ENCODE peak calls at places on chromosomes 1 and 21, in four cellular contexts. A is neuronal stem cell, S is IMR-90, P is GM23338. V is an unnamed sample. For H3K4me1, the result is how much of the 10 kb centered on the place peaks cover.

GRCh38 chr1:243505986-243506689 is 250.3 kb downstream of the SDCCAG8 start:
- DNase-seq in A (no peak), S (no peak), P (no peak), V (no peak)

GRCh38 chr21:36075171-36075570 is 5.3 kb downstream of the CBR1 start:
- DNase-seq in A (no peak), S (no peak), P (no peak), V (no peak)

GRCh38 chr1:91727763-91728162 is 158.2 kb downstream of the TGFBR3 start:
- DNase-seq in A (no peak), S (no peak), P (no peak), V (no peak)

GRCh38 chr21:14554948-14555347 is 8.8 kb upstream of the SAMSN1 start:
- DNase-seq in A (no peak), S (no peak), P (peak), V (no peak)

GRCh38 chr1:239363920-239364319 is 22.4 kb upstream of the CHRM3 start:
- DNase-seq in A (no peak), S (no peak), P (no peak), V (no peak)

GRCh38 chr1:43344267-43344666 is 6.6 kb downstream of the MPL start:
- DNase-seq in A (no peak), S (no peak), P (no peak), V (no peak)

GRCh38 chr1:963746-964525 is 2.3 kb upstream of the PLEKHN1 start:
- DNase-seq in A (no peak), S (no peak), P (no peak), V (no peak)

GRCh38 chr1:86155061-86155806 is 1.3 kb downstream of the COL24A1 start:
- DNase-seq in A (peak), S (no peak), P (peak), V (peak)

GRCh38 chr1:19430121-19431068 is 54.9 kb downstream of the CAPZB start:
- DNase-seq in A (no peak), S (peak), P (no peak), V (no peak)

GRCh38 chr1:107433635-107434378 is 293.0 kb downstream of the NTNG1 start:
- DNase-seq in A (no peak), S (no peak), P (no peak), V (no peak)

GRCh38 chr1:85611390-85611789 is 30.8 kb downstream of the CCN1 start:
- DNase-seq in A (no peak), S (peak), P (no peak), V (no peak)

GRCh38 chr1:236994450-236994849 is 9.8 kb downstream of the MT1HL1 start:
- DNase-seq in A (no peak), S (no peak), P (no peak), V (no peak)

GRCh38 chr1:30395631-30396030 is 327.8 kb downstream of the MATN1 start:
- DNase-seq in A (no peak), S (no peak), P (no peak), V (no peak)

GRCh38 chr21:44820851-44821250 is 3.0 kb upstream of the SUMO3 start:
- DNase-seq in A (no peak), S (peak), P (no peak), V (no peak)

GRCh38 chr1:226519135-226519534 is 29.4 kb upstream of the STUM start:
- DNase-seq in A (no peak), S (no peak), P (no peak), V (no peak)

GRCh38 chr1:32622806-32623694 is 27.3 kb downstream of the ZBTB8OS start:
- DNase-seq in A (no peak), S (no peak), P (no peak), V (no peak)

GRCh38 chr1:185562623-185563359 is 171.4 kb upstream of the HMCN1 start:
- DNase-seq in A (no peak), S (no peak), P (no peak), V (no peak)

GRCh38 chr1:101107496-101108115 is 82.0 kb upstream of the DPH5 start:
- DNase-seq in A (no peak), S (no peak), P (no peak), V (no peak)

GRCh38 chr1:165666152-165666551 is 32.2 kb downstream of the ALDH9A1 start:
- DNase-seq in A (no peak), S (peak), P (no peak), V (no peak)

GRCh38 chr1:236746785-236747184 is 48.3 kb upstream of the MTR start:
- DNase-seq in A (no peak), S (no peak), P (no peak), V (no peak)

GRCh38 chr1:2854151-2854550 is 52.7 kb upstream of the TTC34 start:
- DNase-seq in A (no peak), S (no peak), P (no peak), V (no peak)

GRCh38 chr1:63787875-63788274 is 14.1 kb downstream of the ROR1 start:
- DNase-seq in A (no peak), S (no peak), P (no peak), V (no peak)

DNA sequence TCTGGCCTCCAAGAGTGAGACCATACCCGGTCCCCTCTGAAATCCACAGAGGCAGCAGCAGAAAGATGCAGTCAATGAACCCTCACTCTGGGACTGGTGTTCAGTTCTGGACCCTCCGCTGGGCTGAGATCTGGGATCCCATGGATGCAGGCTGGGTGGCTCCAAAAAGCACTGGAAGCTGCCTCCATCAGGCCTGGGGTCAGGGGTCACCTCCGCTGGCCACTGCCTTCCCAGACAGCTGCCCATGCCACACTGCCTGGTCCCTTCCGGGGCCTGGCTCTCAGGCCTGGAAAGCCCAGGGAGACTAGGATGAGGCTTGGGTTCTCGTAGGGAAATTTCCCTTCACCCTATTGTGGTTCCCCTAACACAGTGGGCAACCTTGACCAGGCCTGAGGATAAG is 21.4 kb upstream of the PADI4 start:
- DNase-seq in A (no peak), S (no peak), P (no peak), V (no peak)
- H3K4me1 ChIP-seq in A (under half), S (under half), P (under half), V (under half)

DNA sequence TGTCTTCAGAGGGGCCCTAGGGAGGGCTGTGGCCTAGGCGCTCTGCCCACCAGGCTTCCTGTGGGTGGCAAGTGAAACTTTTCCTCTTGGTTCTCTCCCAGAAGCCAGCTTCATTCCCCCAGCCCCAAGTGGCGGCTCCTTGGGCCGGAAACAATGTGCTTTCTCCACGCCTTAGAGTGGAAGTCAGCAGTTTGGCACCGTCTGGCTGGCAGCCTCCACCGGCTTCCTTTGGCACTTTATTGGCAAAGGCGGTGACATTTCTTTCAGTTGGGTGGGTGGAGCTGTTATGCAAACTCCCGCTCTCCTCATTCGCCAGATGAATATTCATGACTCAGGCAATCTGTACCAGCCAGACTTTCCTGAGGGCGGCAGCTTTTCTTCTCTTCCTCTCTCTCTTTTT is 67.6 kb upstream of the POU3F1 start:
- DNase-seq in A (no peak), S (no peak), P (no peak), V (no peak)
- H3K4me3 ChIP-seq in A (no peak), S (no peak), P (no peak), V (no peak)

GRCh38 chr1:227947425-227947677 is 381 bp downstream of the WNT9A start:
- DNase-seq in A (no peak), S (no peak), P (no peak), V (no peak)
- H3K4me1 ChIP-seq in A (under half), S (under half), P (under half), V (under half)

GRCh38 chr1:149993764-149994163 is 16.8 kb downstream of the OTUD7B start:
- DNase-seq in A (no peak), S (no peak), P (no peak), V (no peak)

GRCh38 chr1:149995927-149996326 is 14.6 kb downstream of the OTUD7B start:
- DNase-seq in A (no peak), S (peak), P (peak), V (no peak)

GRCh38 chr1:150001415-150001814 is 9.1 kb downstream of the OTUD7B start:
- DNase-seq in A (no peak), S (no peak), P (no peak), V (no peak)

GRCh38 chr1:150002217-150002616 is 8.3 kb downstream of the OTUD7B start:
- DNase-seq in A (no peak), S (no peak), P (no peak), V (no peak)

GRCh38 chr1:149997585-149998262 is 12.8 kb downstream of the OTUD7B start:
- DNase-seq in A (no peak), S (no peak), P (no peak), V (peak)
- H3K4me3 ChIP-seq in A (no peak), S (no peak), P (no peak), V (no peak)

DNA sequence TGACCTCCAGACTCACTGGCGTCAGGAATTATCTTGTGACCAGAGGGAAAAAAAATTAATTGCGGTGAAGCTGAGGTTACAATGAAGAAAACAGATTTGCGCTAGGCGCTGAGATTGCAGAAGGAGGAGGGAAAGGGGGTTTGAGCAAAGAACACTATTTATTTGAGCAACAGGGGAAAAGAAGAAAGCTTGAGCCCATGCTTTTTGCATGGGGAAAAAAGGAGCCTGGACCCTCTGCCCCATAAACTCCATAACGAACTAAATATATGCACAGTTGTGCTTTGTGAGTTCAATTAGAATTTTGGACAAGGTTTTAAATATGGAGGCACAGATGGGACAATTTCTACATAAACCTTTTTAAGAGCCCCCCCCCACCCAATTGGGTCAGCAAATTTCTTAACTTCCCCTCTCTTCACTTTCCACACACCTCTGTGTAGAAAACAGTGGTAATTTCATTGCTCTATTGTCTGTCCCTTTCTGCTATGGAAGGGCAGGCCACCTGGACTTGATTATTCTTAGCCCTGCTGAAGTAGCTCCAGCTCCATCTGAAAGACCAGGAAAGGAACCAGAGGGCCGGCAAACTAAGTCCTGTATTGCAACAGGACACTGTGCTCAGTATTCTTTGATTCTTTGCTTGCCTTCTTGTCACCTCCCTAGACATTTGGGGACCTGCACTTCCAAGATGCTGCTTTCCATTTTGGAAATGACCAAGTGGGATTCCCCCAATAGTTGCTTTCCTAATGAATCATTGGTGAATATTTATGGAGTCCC is 869 bp upstream of the ID3 start:
- DNase-seq in A (no peak), S (peak), P (peak), V (no peak)
- H3K4me1 ChIP-seq in A (half or more), S (under half), P (half or more), V (half or more)

GRCh38 chr21:31559368-31560119 is 99.9 kb upstream of the SOD1 start:
- DNase-seq in A (peak), S (peak), P (peak), V (peak)

GRCh38 chr21:31557421-31557955 is 102.0 kb upstream of the SOD1 start:
- DNase-seq in A (peak), S (no peak), P (peak), V (no peak)

GRCh38 chr21:31557956-31558838 is 101.3 kb upstream of the SOD1 start:
- DNase-seq in A (peak), S (no peak), P (peak), V (no peak)

GRCh38 chr21:31558839-31559367 is 100.6 kb upstream of the SOD1 start:
- DNase-seq in A (peak), S (peak), P (peak), V (peak)

DNA sequence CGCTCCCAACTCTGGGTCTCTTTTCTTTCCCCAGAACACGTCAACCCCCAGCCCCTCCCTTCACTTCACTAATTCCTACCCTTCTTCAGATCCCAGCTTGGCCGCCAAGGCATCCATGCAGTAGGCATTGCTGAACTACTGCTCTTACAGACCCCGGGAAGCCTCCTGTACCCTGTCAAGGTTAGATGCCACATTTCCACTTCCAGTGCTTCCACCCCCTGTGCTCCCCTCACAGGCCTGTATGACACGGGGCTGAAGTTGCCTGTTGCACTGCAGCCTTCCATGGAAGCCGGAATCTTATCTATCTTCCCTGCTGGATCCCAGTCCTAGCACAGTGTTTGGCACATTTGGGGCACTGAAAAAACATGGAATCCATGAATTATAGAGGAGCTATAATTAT is 99.0 kb upstream of the SOD1 start:
- DNase-seq in A (no peak), S (no peak), P (no peak), V (no peak)
- H3K4me3 ChIP-seq in A (no peak), S (no peak), P (peak), V (peak)

DNA sequence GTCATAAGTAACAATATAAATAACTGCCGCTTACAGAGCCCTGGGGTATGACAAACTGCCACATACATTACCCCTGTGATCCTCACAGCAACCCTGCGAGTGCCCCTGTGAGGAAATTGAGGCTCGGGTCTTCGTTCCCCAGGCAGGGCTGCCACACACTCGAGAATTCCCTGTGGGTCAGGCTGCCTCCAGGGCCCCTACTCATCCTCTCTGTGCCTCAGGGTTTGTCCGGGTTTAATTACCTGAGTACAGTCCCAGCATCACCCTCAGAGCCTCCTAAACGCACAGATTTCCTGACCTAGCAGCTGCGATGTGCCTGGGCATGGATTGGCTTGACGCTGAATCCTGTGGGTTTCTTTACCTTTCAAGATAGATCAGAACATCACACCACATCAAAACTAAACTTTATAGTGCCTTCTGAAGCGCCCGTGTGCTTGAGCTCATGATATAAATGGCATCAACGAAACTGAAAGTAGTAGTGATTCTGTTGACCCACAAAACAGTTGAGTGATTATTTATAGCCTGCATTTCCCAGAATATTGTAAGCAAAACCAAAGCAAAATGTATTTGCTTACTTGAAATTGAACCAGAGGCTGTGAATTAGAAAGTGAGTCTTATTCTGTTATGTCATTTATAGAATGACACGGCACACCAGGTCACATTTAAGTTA is 14.0 kb downstream of the SLC37A1 start:
- DNase-seq in A (no peak), S (no peak), P (no peak), V (no peak)
- H3K4me1 ChIP-seq in A (under half), S (under half), P (under half), V (half or more)

GRCh38 chr1:92834617-92835016 is 2.8 kb downstream of the RPL5 start:
- DNase-seq in A (no peak), S (no peak), P (no peak), V (peak)
- H3K4me3 ChIP-seq in A (no peak), S (no peak), P (peak), V (peak)

V was measured in Karpas-422.